ENCODE peak calls at places on chromosomes 11 and 22, in four cellular contexts. One of them, this sample, is unnamed.

GRCh38 chr11:45285931-45286632 is at the start of gene SYT13:
- DNase-seq in HepG2: no peak
- DNase-seq in K562: no peak
- DNase-seq in WTC11: peak
- DNase-seq in this sample: no peak

GRCh38 chr11:71490731-71491390 is 36.2 kb upstream of the KRTAP5-7 start:
- DNase-seq in HepG2: no peak
- DNase-seq in K562: no peak
- DNase-seq in WTC11: no peak
- DNase-seq in this sample: no peak

GRCh38 chr22:24006207-24006913 is 1.1 kb upstream of the GSTT4 start:
- DNase-seq in K562: no peak
- DNase-seq in WTC11: no peak
- DNase-seq in HepG2: no peak
- DNase-seq in this sample: no peak

GRCh38 chr11:122168218-122168617 is 52.2 kb upstream of the BLID start:
- DNase-seq in HepG2: no peak
- DNase-seq in WTC11: no peak
- DNase-seq in K562: no peak
- DNase-seq in this sample: no peak

GRCh38 chr11:67563354-67564114 is 20.1 kb upstream of the GSTP1 start:
- DNase-seq in HepG2: no peak
- DNase-seq in K562: no peak
- DNase-seq in WTC11: no peak
- DNase-seq in this sample: no peak

GRCh38 chr11:134261626-134262488 is 8.5 kb downstream of the ACAD8 start:
- DNase-seq in K562: peak
- DNase-seq in HepG2: peak
- DNase-seq in WTC11: peak
- DNase-seq in this sample: peak

GRCh38 chr11:40360206-40360798 is 1099.2 kb downstream of the LRRC4C start:
- DNase-seq in HepG2: no peak
- DNase-seq in K562: no peak
- DNase-seq in WTC11: no peak
- DNase-seq in this sample: no peak

GRCh38 chr11:29159552-29160465 is 857.0 kb downstream of the KCNA4 start:
- DNase-seq in HepG2: peak
- DNase-seq in K562: peak
- DNase-seq in WTC11: peak
- DNase-seq in this sample: peak

GRCh38 chr22:19868333-19868732 is 13.7 kb upstream of the GNB1L start:
- DNase-seq in K562: no peak
- DNase-seq in WTC11: peak
- DNase-seq in HepG2: no peak
- DNase-seq in this sample: no peak

GRCh38 chr11:71112454-71112853 is 139.9 kb downstream of the SHANK2 start:
- DNase-seq in WTC11: no peak
- DNase-seq in HepG2: no peak
- DNase-seq in K562: no peak
- DNase-seq in this sample: no peak

GRCh38 chr11:113201055-113201818 is 113.1 kb upstream of the TTC12 start:
- DNase-seq in HepG2: no peak
- DNase-seq in WTC11: peak
- DNase-seq in K562: no peak
- DNase-seq in this sample: no peak

GRCh38 chr11:19080579-19080993 is 20.1 kb upstream of the MRGPRX2 start:
- DNase-seq in K562: no peak
- DNase-seq in HepG2: peak
- DNase-seq in WTC11: no peak
- DNase-seq in this sample: no peak

GRCh38 chr11:14148653-14149273 is 186.2 kb downstream of the SPON1 start:
- DNase-seq in WTC11: no peak
- DNase-seq in HepG2: peak
- DNase-seq in K562: peak
- DNase-seq in this sample: peak

GRCh38 chr22:31343235-31344191 is 2.6 kb downstream of the PATZ1 start:
- DNase-seq in K562: peak
- DNase-seq in WTC11: peak
- DNase-seq in HepG2: no peak
- DNase-seq in this sample: no peak

GRCh38 chr22:37095113-37095512 is 14.4 kb downstream of the TMPRSS6 start:
- DNase-seq in HepG2: no peak
- DNase-seq in K562: peak
- DNase-seq in WTC11: no peak
- DNase-seq in this sample: no peak

GRCh38 chr11:2609345-2609744 is 90.4 kb downstream of the KCNQ1OT1 start:
- DNase-seq in K562: no peak
- DNase-seq in HepG2: no peak
- DNase-seq in WTC11: no peak
- DNase-seq in this sample: no peak

GRCh38 chr22:38026130-38027111 is 30.8 kb upstream of the PICK1 start:
- DNase-seq in HepG2: no peak
- DNase-seq in K562: no peak
- DNase-seq in WTC11: no peak
- DNase-seq in this sample: no peak

GRCh38 chr22:42368379-42369249 is 63.6 kb downstream of the NFAM1 start:
- DNase-seq in WTC11: peak
- DNase-seq in HepG2: no peak
- DNase-seq in K562: peak
- DNase-seq in this sample: no peak

GRCh38 chr22:38655532-38656255 is 498 bp downstream of the FAM227A start:
- DNase-seq in HepG2: no peak
- DNase-seq in K562: no peak
- DNase-seq in WTC11: no peak
- DNase-seq in this sample: peak

GRCh38 chr22:48167238-48167637 is 1404.8 kb downstream of the TBC1D22A start:
- DNase-seq in WTC11: no peak
- DNase-seq in HepG2: no peak
- DNase-seq in K562: peak
- DNase-seq in this sample: no peak
- TF ChIP-seq ELF4 in WTC11: no peak
- TF ChIP-seq ELF4 in HepG2: no peak
- TF ChIP-seq ELF4 in K562: no peak
- TF ChIP-seq ELF4 in this sample: no peak

GRCh38 chr11:24935059-24935458 is 438.2 kb downstream of the LUZP2 start:
- DNase-seq in WTC11: no peak
- DNase-seq in HepG2: no peak
- DNase-seq in K562: no peak
- DNase-seq in this sample: no peak
- TF ChIP-seq ELF4 in WTC11: no peak
- TF ChIP-seq ELF4 in HepG2: no peak
- TF ChIP-seq ELF4 in K562: no peak
- TF ChIP-seq ELF4 in this sample: no peak

GRCh38 chr11:119115484-119116234 is 5.7 kb upstream of the HINFP start:
- DNase-seq in WTC11: no peak
- DNase-seq in HepG2: no peak
- DNase-seq in K562: no peak
- DNase-seq in this sample: no peak
- TF ChIP-seq ELF4 in WTC11: no peak
- TF ChIP-seq ELF4 in HepG2: no peak
- TF ChIP-seq ELF4 in K562: no peak
- TF ChIP-seq ELF4 in this sample: no peak

DNA sequence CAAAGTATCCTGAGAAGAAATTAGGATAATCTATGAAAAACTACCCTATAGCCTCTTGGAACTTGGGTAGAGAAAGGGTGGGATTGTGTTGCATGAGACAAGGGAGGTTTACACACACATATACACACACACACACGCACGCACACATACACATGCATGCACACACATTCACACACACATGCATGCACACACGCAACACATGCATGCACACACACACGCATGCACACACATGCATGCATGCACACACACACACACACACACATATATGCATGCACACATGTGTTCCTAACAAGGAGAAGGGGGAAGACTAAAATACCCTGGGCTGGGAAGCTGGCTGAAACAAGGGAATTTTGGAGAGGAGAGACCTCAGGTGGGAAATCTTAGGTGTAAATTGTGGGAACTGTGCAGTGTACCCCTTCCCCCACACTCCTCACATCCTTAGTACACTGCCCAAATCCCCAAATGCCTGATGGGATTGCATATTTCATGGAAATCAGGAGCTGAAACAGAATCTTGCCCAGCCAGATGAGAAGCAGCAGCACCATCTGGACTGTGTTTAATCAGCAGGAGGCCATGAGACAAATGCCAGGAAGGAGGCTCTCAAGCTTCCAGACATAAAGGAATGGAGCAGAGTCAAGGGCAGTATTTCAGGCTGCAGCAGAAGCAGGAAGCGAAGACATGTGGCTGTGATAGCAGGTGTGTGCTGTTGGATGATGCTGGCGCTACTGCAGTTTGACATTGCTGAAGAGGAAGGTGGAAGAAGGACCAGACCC is 14.6 kb upstream of the POLD3 start:
- DNase-seq in HepG2: no peak
- DNase-seq in K562: no peak
- DNase-seq in WTC11: no peak
- DNase-seq in this sample: no peak
- TF ChIP-seq ELF4 in HepG2: no peak
- TF ChIP-seq ELF4 in K562: no peak
- TF ChIP-seq ELF4 in WTC11: no peak
- TF ChIP-seq ELF4 in this sample: no peak